ENCODE peak calls at places on chromosomes 12 and 14, in six cellular contexts. J is stimulated activated CD4-positive, alpha-beta T cell treated with anti-CD3 and anti-CD28 coated beads, TNF-alpha, amount 100 ng/mL, for 1 hour; D is mucosa of gallbladder; T is body of pancreas; U is stimulated activated CD8-positive, alpha-beta memory T cell treated with anti-CD3 and anti-CD28 coated beads, Interleukin-7, amount 100 ng/mL, for 4 hours; N is activated CD4-positive, alpha-beta T cell treated with anti-CD3 and anti-CD28 coated beads, Interleukin-2, amount 10 ng/mL, durations not matched to agents 7 days and 5 days. P is an unnamed sample.

GRCh38 chr12:53504004-53504920 is 3.0 kb downstream of the NPFF start:
- DNase-seq in J (no peak), D (no peak), T (no peak), U (no peak), N (no peak), P (no peak)

GRCh38 chr14:99043258-99043615 is 228.8 kb downstream of the BCL11B start:
- DNase-seq in J (no peak), D (no peak), T (no peak), U (no peak), N (no peak), P (no peak)

GRCh38 chr14:23034498-23035302 is at the start of gene PSMB5:
- DNase-seq in J (peak; percentile 74), D (peak; percentile 93), T (peak; percentile 96), U (peak; percentile 81), N (peak; percentile 95), P (no peak)

GRCh38 chr12:69508091-69508490 is 37.9 kb downstream of the FRS2 start:
- DNase-seq in J (no peak), D (no peak), T (no peak), U (no peak), N (no peak), P (no peak)

GRCh38 chr12:88624911-88625310 is 44.6 kb upstream of the KITLG start:
- DNase-seq in J (no peak), D (no peak), T (no peak), U (no peak), N (no peak), P (no peak)

GRCh38 chr12:14936224-14936861 is 2.0 kb downstream of the ERP27 start:
- DNase-seq in J (no peak), D (no peak), T (peak; percentile 70), U (no peak), N (no peak), P (no peak)

GRCh38 chr14:21069388-21070082 is 569 bp upstream of the ARHGEF40 start:
- DNase-seq in J (no peak), D (no peak), T (peak; percentile 65), U (no peak), N (no peak), P (no peak)

GRCh38 chr12:66662729-66663128 is 16.1 kb downstream of the GRIP1 start:
- DNase-seq in J (no peak), D (no peak), T (no peak), U (no peak), N (no peak), P (peak; percentile 12)

GRCh38 chr12:96571101-96571862 is 81.9 kb downstream of the CFAP54 start:
- DNase-seq in J (no peak), D (no peak), T (no peak), U (no peak), N (no peak), P (no peak)

GRCh38 chr12:114860969-114861368 is 177.0 kb upstream of the TBX3 start:
- DNase-seq in J (no peak), D (no peak), T (no peak), U (no peak), N (no peak), P (no peak)